ENCODE peak calls at places on chromosomes 16 and 17, in seven cellular contexts. One of them, this sample, is unnamed.

GRCh38 chr16:30615358-30616076 is 5.3 kb upstream of the ZNF689 start:
- DNase-seq in fibroblast of lung: peak
- DNase-seq in omental fat pad: no peak
- DNase-seq in right lobe of liver: peak
- DNase-seq in A549: peak
- DNase-seq in heart right ventricle: peak
- DNase-seq in tibial nerve: peak
- DNase-seq in this sample: peak

GRCh38 chr17:5770556-5771270 is 186.4 kb upstream of the NLRP1 start:
- DNase-seq in fibroblast of lung: no peak
- DNase-seq in omental fat pad: no peak
- DNase-seq in right lobe of liver: no peak
- DNase-seq in A549: no peak
- DNase-seq in heart right ventricle: no peak
- DNase-seq in tibial nerve: no peak
- DNase-seq in this sample: no peak

GRCh38 chr17:47889734-47890529 is 6.1 kb upstream of the SP2 start:
- DNase-seq in fibroblast of lung: peak
- DNase-seq in omental fat pad: peak
- DNase-seq in right lobe of liver: peak
- DNase-seq in A549: peak
- DNase-seq in heart right ventricle: peak
- DNase-seq in tibial nerve: peak
- DNase-seq in this sample: peak

GRCh38 chr17:335691-336090 is 16.9 kb downstream of the RPH3AL start:
- DNase-seq in fibroblast of lung: no peak
- DNase-seq in omental fat pad: no peak
- DNase-seq in right lobe of liver: peak
- DNase-seq in A549: no peak
- DNase-seq in heart right ventricle: no peak
- DNase-seq in tibial nerve: no peak
- DNase-seq in this sample: no peak

GRCh38 chr16:89359296-89360147 is 130.8 kb downstream of the ANKRD11 start:
- DNase-seq in fibroblast of lung: no peak
- DNase-seq in omental fat pad: no peak
- DNase-seq in right lobe of liver: no peak
- DNase-seq in A549: no peak
- DNase-seq in heart right ventricle: no peak
- DNase-seq in tibial nerve: no peak
- DNase-seq in this sample: no peak

GRCh38 chr17:2405247-2405926 is 4.5 kb upstream of the MNT start:
- DNase-seq in fibroblast of lung: peak
- DNase-seq in omental fat pad: no peak
- DNase-seq in right lobe of liver: peak
- DNase-seq in A549: peak
- DNase-seq in heart right ventricle: no peak
- DNase-seq in tibial nerve: no peak
- DNase-seq in this sample: no peak

GRCh38 chr16:67024384-67024896 is 4.5 kb upstream of the CBFB start:
- DNase-seq in fibroblast of lung: no peak
- DNase-seq in omental fat pad: no peak
- DNase-seq in right lobe of liver: peak
- DNase-seq in A549: no peak
- DNase-seq in heart right ventricle: no peak
- DNase-seq in tibial nerve: no peak
- DNase-seq in this sample: no peak

GRCh38 chr17:15261063-15261817 is 3.9 kb downstream of the PMP22 start:
- DNase-seq in fibroblast of lung: peak
- DNase-seq in omental fat pad: no peak
- DNase-seq in right lobe of liver: peak
- DNase-seq in A549: peak
- DNase-seq in heart right ventricle: peak
- DNase-seq in tibial nerve: peak
- DNase-seq in this sample: no peak

GRCh38 chr17:11351479-11351878 is 110.5 kb downstream of the SHISA6 start:
- DNase-seq in fibroblast of lung: no peak
- DNase-seq in omental fat pad: no peak
- DNase-seq in right lobe of liver: no peak
- DNase-seq in A549: no peak
- DNase-seq in heart right ventricle: no peak
- DNase-seq in tibial nerve: no peak
- DNase-seq in this sample: no peak

GRCh38 chr16:1823821-1824220 is 2.8 kb downstream of the HAGH start:
- DNase-seq in fibroblast of lung: peak
- DNase-seq in omental fat pad: no peak
- DNase-seq in right lobe of liver: peak
- DNase-seq in A549: peak
- DNase-seq in heart right ventricle: no peak
- DNase-seq in tibial nerve: no peak
- DNase-seq in this sample: peak

GRCh38 chr17:13776027-13776551 is 174.4 kb upstream of the HS3ST3A1 start:
- DNase-seq in fibroblast of lung: peak
- DNase-seq in omental fat pad: no peak
- DNase-seq in right lobe of liver: no peak
- DNase-seq in A549: no peak
- DNase-seq in heart right ventricle: peak
- DNase-seq in tibial nerve: no peak
- DNase-seq in this sample: no peak

GRCh38 chr17:46791531-46791930 is 27.0 kb downstream of the WNT3 start:
- DNase-seq in fibroblast of lung: no peak
- DNase-seq in omental fat pad: no peak
- DNase-seq in right lobe of liver: no peak
- DNase-seq in A549: no peak
- DNase-seq in heart right ventricle: no peak
- DNase-seq in tibial nerve: no peak
- DNase-seq in this sample: no peak
- TF ChIP-seq CTCF in fibroblast of lung: no peak
- TF ChIP-seq CTCF in omental fat pad: no peak
- TF ChIP-seq CTCF in right lobe of liver: no peak
- TF ChIP-seq CTCF in A549: no peak
- TF ChIP-seq CTCF in heart right ventricle: no peak
- TF ChIP-seq CTCF in tibial nerve: no peak
- TF ChIP-seq CTCF in this sample: no peak

GRCh38 chr16:17474037-17474436 is 3.3 kb upstream of the XYLT1 start:
- DNase-seq in fibroblast of lung: no peak
- DNase-seq in omental fat pad: no peak
- DNase-seq in right lobe of liver: no peak
- DNase-seq in A549: no peak
- DNase-seq in heart right ventricle: no peak
- DNase-seq in tibial nerve: no peak
- DNase-seq in this sample: peak
- TF ChIP-seq CTCF in fibroblast of lung: no peak
- TF ChIP-seq CTCF in omental fat pad: no peak
- TF ChIP-seq CTCF in right lobe of liver: no peak
- TF ChIP-seq CTCF in A549: no peak
- TF ChIP-seq CTCF in heart right ventricle: no peak
- TF ChIP-seq CTCF in tibial nerve: no peak
- TF ChIP-seq CTCF in this sample: no peak

GRCh38 chr17:64202683-64203430 is 60.2 kb downstream of the TEX2 start:
- DNase-seq in fibroblast of lung: no peak
- DNase-seq in omental fat pad: no peak
- DNase-seq in right lobe of liver: peak
- DNase-seq in A549: no peak
- DNase-seq in heart right ventricle: no peak
- DNase-seq in tibial nerve: no peak
- DNase-seq in this sample: no peak
- TF ChIP-seq CTCF in fibroblast of lung: no peak
- TF ChIP-seq CTCF in omental fat pad: no peak
- TF ChIP-seq CTCF in right lobe of liver: no peak
- TF ChIP-seq CTCF in A549: no peak
- TF ChIP-seq CTCF in heart right ventricle: no peak
- TF ChIP-seq CTCF in tibial nerve: no peak
- TF ChIP-seq CTCF in this sample: no peak

GRCh38 chr16:71626858-71627213 is 852 bp downstream of the MARVELD3 start:
- DNase-seq in fibroblast of lung: no peak
- DNase-seq in omental fat pad: no peak
- DNase-seq in right lobe of liver: peak
- DNase-seq in A549: no peak
- DNase-seq in heart right ventricle: no peak
- DNase-seq in tibial nerve: no peak
- DNase-seq in this sample: no peak

GRCh38 chr16:71628810-71629209 is 2.8 kb downstream of the MARVELD3 start:
- DNase-seq in fibroblast of lung: peak
- DNase-seq in omental fat pad: no peak
- DNase-seq in right lobe of liver: no peak
- DNase-seq in A549: no peak
- DNase-seq in heart right ventricle: no peak
- DNase-seq in tibial nerve: no peak
- DNase-seq in this sample: no peak

GRCh38 chr16:71627631-71628236 is 1.8 kb downstream of the MARVELD3 start:
- DNase-seq in fibroblast of lung: no peak
- DNase-seq in omental fat pad: no peak
- DNase-seq in right lobe of liver: no peak
- DNase-seq in A549: no peak
- DNase-seq in heart right ventricle: no peak
- DNase-seq in tibial nerve: no peak
- DNase-seq in this sample: no peak

GRCh38 chr16:71625113-71625850 is 702 bp upstream of the MARVELD3 start:
- DNase-seq in fibroblast of lung: no peak
- DNase-seq in omental fat pad: no peak
- DNase-seq in right lobe of liver: no peak
- DNase-seq in A549: no peak
- DNase-seq in heart right ventricle: no peak
- DNase-seq in tibial nerve: no peak
- DNase-seq in this sample: no peak

GRCh38 chr16:71626018-71626857 is at the start of gene MARVELD3:
- DNase-seq in fibroblast of lung: no peak
- DNase-seq in omental fat pad: no peak
- DNase-seq in right lobe of liver: peak
- DNase-seq in A549: no peak
- DNase-seq in heart right ventricle: peak
- DNase-seq in tibial nerve: no peak
- DNase-seq in this sample: no peak
- TF ChIP-seq CTCF in fibroblast of lung: no peak
- TF ChIP-seq CTCF in omental fat pad: no peak
- TF ChIP-seq CTCF in right lobe of liver: no peak
- TF ChIP-seq CTCF in A549: no peak
- TF ChIP-seq CTCF in heart right ventricle: no peak
- TF ChIP-seq CTCF in tibial nerve: no peak
- TF ChIP-seq CTCF in this sample: no peak

This sample was measured in D721Med.